ENCODE peak calls at places on chromosomes 12 and 14, in four cellular contexts. T is transverse colon; D is stomach; O is CD8-positive, alpha-beta memory T cell. L is an unnamed sample. For H3K4me1, the result is how much of the 10 kb centered on the place peaks cover.

GRCh38 chr14:79251278-79251677 is 960.0 kb downstream of the DIO2 start:
- DNase-seq in T (no peak), D (no peak), O (no peak), L (no peak)

GRCh38 chr14:105092912-105093425 is 27.7 kb upstream of the GPR132 start:
- DNase-seq in T (peak), D (peak), O (peak), L (peak)

GRCh38 chr12:32568241-32568640 is 110.9 kb upstream of the DNM1L start:
- DNase-seq in T (no peak), D (no peak), O (no peak), L (no peak)

GRCh38 chr12:186006-186625 is 27.8 kb downstream of the SLC6A12 start:
- DNase-seq in T (no peak), D (no peak), O (no peak), L (no peak)

GRCh38 chr14:58733451-58734208 is 95.9 kb downstream of the DACT1 start:
- DNase-seq in T (no peak), D (no peak), O (no peak), L (no peak)

GRCh38 chr12:65192963-65193516 is 23.7 kb downstream of the LEMD3 start:
- DNase-seq in T (no peak), D (no peak), O (no peak), L (no peak)

GRCh38 chr14:31889297-31889696 is 187.8 kb upstream of the ARHGAP5 start:
- DNase-seq in T (no peak), D (no peak), O (no peak), L (no peak)

GRCh38 chr12:55927588-55928502 is at the start of gene PYM1:
- DNase-seq in T (peak), D (peak), O (peak), L (peak)

GRCh38 chr12:59980491-59980890 is 384.7 kb downstream of the SLC16A7 start:
- DNase-seq in T (no peak), D (no peak), O (no peak), L (no peak)

GRCh38 chr14:61719344-61720301 is 24.3 kb downstream of the HIF1A start:
- DNase-seq in T (no peak), D (no peak), O (no peak), L (no peak)
- H3K4me1 ChIP-seq in T (under half), D (under half), O (half or more), L (half or more)

GRCh38 chr12:50246873-50247612 is 36.3 kb downstream of the LIMA1 start:
- DNase-seq in T (peak), D (peak), O (no peak), L (no peak)

GRCh38 chr12:50251619-50252300 is 31.6 kb downstream of the LIMA1 start:
- DNase-seq in T (no peak), D (no peak), O (no peak), L (no peak)

GRCh38 chr12:50248883-50249282 is 34.4 kb downstream of the LIMA1 start:
- DNase-seq in T (no peak), D (no peak), O (no peak), L (no peak)

GRCh38 chr12:50248406-50248805 is 34.9 kb downstream of the LIMA1 start:
- DNase-seq in T (no peak), D (no peak), O (no peak), L (no peak)

GRCh38 chr12:50249464-50250229 is 33.7 kb downstream of the LIMA1 start:
- DNase-seq in T (no peak), D (no peak), O (no peak), L (no peak)
- H3K4me3 ChIP-seq in T (no peak), D (no peak), O (no peak), L (no peak)

DNA sequence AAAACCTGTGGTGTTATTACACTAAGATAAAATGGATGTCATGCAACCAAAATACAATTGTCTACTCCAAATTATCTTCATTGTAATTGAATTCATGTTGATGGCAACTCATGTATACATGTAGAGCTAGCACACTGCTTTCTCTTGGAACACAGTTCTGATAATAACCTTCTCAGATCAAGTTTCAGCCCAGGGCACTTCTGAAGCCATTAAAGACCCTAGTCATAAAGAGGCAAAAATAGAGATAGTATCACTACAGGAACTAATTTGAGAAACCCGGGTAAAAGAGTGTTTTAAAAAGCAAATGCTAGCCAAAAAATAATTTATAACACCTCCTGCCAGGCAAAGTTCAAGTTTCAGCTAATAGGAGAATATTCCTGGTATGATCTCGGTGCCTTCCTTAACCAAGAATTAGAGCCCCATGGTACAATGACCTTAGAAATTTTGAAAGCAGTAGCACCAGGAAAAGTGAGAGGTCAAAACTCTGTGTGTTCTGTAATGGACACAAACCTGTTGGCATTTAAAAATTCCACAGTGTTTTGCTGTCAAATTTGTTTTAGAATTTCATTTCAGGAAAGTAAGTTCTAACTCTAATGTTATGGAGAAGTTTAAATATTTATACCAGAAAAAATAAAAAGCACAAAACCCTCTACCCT is 105.0 kb upstream of the FRMD6 start:
- DNase-seq in T (no peak), D (no peak), O (no peak), L (no peak)
- H3K27ac ChIP-seq in T (peak), D (peak), O (no peak), L (no peak)

GRCh38 chr14:68042002-68042401 is 222.4 kb downstream of the RAD51B start:
- DNase-seq in T (no peak), D (no peak), O (no peak), L (no peak)

GRCh38 chr14:68036203-68036602 is 216.6 kb downstream of the RAD51B start:
- DNase-seq in T (no peak), D (no peak), O (no peak), L (no peak)

GRCh38 chr14:68040633-68041369 is 221.2 kb downstream of the RAD51B start:
- DNase-seq in T (no peak), D (no peak), O (no peak), L (no peak)

GRCh38 chr14:68042591-68043210 is 223.1 kb downstream of the RAD51B start:
- DNase-seq in T (no peak), D (no peak), O (no peak), L (no peak)

GRCh38 chr14:68039593-68039992 is 220.0 kb downstream of the RAD51B start:
- DNase-seq in T (no peak), D (no peak), O (no peak), L (no peak)
- H3K4me1 ChIP-seq in T (under half), D (under half), O (under half), L (under half)

DNA sequence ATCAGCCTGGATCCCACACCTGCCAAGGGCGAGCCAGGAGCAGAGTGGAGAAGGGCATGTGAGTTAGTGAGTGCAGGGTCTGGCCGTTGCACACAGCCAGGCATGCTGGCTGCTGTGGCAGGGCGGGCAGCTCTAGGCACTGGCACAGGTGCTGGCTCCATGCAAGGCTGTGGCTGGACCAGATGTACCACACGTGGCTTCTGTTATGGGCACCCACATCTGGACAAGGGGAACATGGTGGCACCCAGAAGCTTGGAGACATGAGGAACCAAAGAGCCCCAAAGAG is 20.1 kb downstream of the SERPINA3 start:
- DNase-seq in T (no peak), D (no peak), O (no peak), L (no peak)
- H3K4me3 ChIP-seq in T (no peak), D (no peak), O (no peak), L (no peak)

GRCh38 chr14:77007975-77008421 is 20.5 kb downstream of the IRF2BPL start:
- DNase-seq in T (peak), D (peak), O (no peak), L (no peak)
- H3K27ac ChIP-seq in T (peak), D (peak), O (no peak), L (no peak)

L was measured in CD4-positive, alpha-beta memory T cell.